ENCODE peak calls at places on chromosomes 16 and 17, in six cellular contexts. O is substantia nigra, K is myocyte, D is SW480, V is cardiac septum, B is iris pigment epithelial cell. U is an unnamed sample.

GRCh38 chr17:31525801-31526549 is 134.5 kb downstream of the RAB11FIP4 start:
- DNase-seq in O (no peak), K (peak; percentile 33), D (no peak), V (no peak), B (no peak), U (peak; percentile 37)

GRCh38 chr17:1179635-1180433 is at the start of gene ABR:
- DNase-seq in O (peak; percentile 50), K (no peak), D (peak; percentile 34), V (no peak), B (peak; percentile 32), U (no peak)

GRCh38 chr17:80030730-80031410 is 4.8 kb downstream of the TBC1D16 start:
- DNase-seq in O (no peak), K (no peak), D (no peak), V (no peak), B (no peak), U (peak; percentile 80)

GRCh38 chr17:31533546-31534155 is 142.2 kb downstream of the RAB11FIP4 start:
- DNase-seq in O (no peak), K (peak; percentile 75), D (peak; percentile 80), V (no peak), B (peak; percentile 82), U (peak; percentile 49)

GRCh38 chr17:4710693-4711634 is 532 bp downstream of the ARRB2 start:
- DNase-seq in O (no peak), K (no peak), D (no peak), V (peak; percentile 84), B (no peak), U (no peak)

GRCh38 chr17:76266244-76266938 is 1.2 kb downstream of the UBALD2 start:
- DNase-seq in O (no peak), K (peak; percentile 30), D (no peak), V (no peak), B (peak; percentile 45), U (no peak)

GRCh38 chr17:72714357-72714966 is 378.0 kb downstream of the SLC39A11 start:
- DNase-seq in O (no peak), K (no peak), D (no peak), V (no peak), B (no peak), U (no peak)

GRCh38 chr17:73432624-73433190 is 120.9 kb upstream of the CDC42EP4 start:
- DNase-seq in O (no peak), K (no peak), D (no peak), V (no peak), B (no peak), U (no peak)

GRCh38 chr17:27340990-27341595 is 47.2 kb downstream of the WSB1 start:
- DNase-seq in O (no peak), K (no peak), D (no peak), V (no peak), B (no peak), U (no peak)

GRCh38 chr16:27222499-27223225 is 19.3 kb downstream of the KDM8 start:
- DNase-seq in O (no peak), K (peak; percentile 98), D (no peak), V (no peak), B (peak; percentile 19), U (no peak)

GRCh38 chr16:56970934-56971767 is 9.4 kb downstream of the CETP start:
- DNase-seq in O (no peak), K (peak; percentile 47), D (no peak), V (no peak), B (no peak), U (no peak)

GRCh38 chr17:969767-970387 is 9.7 kb downstream of the NXN start:
- DNase-seq in O (no peak), K (no peak), D (no peak), V (no peak), B (peak; percentile 67), U (no peak)

GRCh38 chr17:38564869-38565268 is 40.9 kb downstream of the SRCIN1 start:
- DNase-seq in O (peak; percentile 55), K (no peak), D (no peak), V (no peak), B (no peak), U (no peak)

GRCh38 chr17:83133302-83134121 is 54.1 kb downstream of the METRNL start:
- DNase-seq in O (no peak), K (no peak), D (no peak), V (peak; percentile 56), B (no peak), U (no peak)

GRCh38 chr16:87580855-87581261 is 21.4 kb upstream of the JPH3 start:
- DNase-seq in O (no peak), K (peak; percentile 24), D (peak; percentile 61), V (no peak), B (peak; percentile 71), U (no peak)

GRCh38 chr17:17778308-17779014 is 58.3 kb downstream of the SREBF1 start:
- DNase-seq in O (peak; percentile 72), K (peak; percentile 26), D (no peak), V (peak; percentile 85), B (no peak), U (no peak)

GRCh38 chr16:55283776-55284717 is 40.0 kb upstream of the IRX6 start:
- DNase-seq in O (no peak), K (no peak), D (no peak), V (no peak), B (no peak), U (no peak)

GRCh38 chr16:29107299-29107698 is 122.4 kb downstream of the LAT start:
- DNase-seq in O (no peak), K (no peak), D (no peak), V (no peak), B (no peak), U (peak; percentile 69)

GRCh38 chr16:85335584-85336492 is 223.6 kb upstream of the CIBAR2 start:
- DNase-seq in O (no peak), K (no peak), D (no peak), V (no peak), B (peak; percentile 73), U (no peak)

GRCh38 chr17:15944720-15945492 is at the start of gene ADORA2B:
- DNase-seq in O (peak; percentile 36), K (peak; percentile 79), D (peak; percentile 69), V (peak; percentile 82), B (peak; percentile 70), U (peak; percentile 76)

GRCh38 chr16:83899272-83899897 is 470 bp downstream of the MLYCD start:
- DNase-seq in O (peak; percentile 57), K (peak; percentile 65), D (peak; percentile 37), V (no peak), B (peak; percentile 81), U (peak; percentile 50)

GRCh38 chr17:49401971-49402491 is 12.7 kb downstream of the PHB1 start:
- DNase-seq in O (peak; percentile 59), K (no peak), D (no peak), V (no peak), B (no peak), U (no peak)

GRCh38 chr17:41697122-41697962 is 8.7 kb downstream of the EIF1 start:
- DNase-seq in O (peak; percentile 68), K (peak; percentile 88), D (no peak), V (no peak), B (peak; percentile 56), U (no peak)

GRCh38 chr16:66620419-66620775 is 15.9 kb downstream of the CMTM3 start:
- DNase-seq in O (no peak), K (no peak), D (no peak), V (peak; percentile 65), B (no peak), U (no peak)

GRCh38 chr17:18187816-18188761 is 4.5 kb downstream of the ALKBH5 start:
- DNase-seq in O (peak; percentile 6), K (peak; percentile 89), D (no peak), V (no peak), B (peak; percentile 47), U (no peak)

GRCh38 chr17:76562734-76563148 is 22.9 kb downstream of the PRCD start:
- DNase-seq in O (no peak), K (peak; percentile 80), D (no peak), V (no peak), B (peak; percentile 78), U (no peak)

GRCh38 chr17:33871720-33872535 is 383.2 kb upstream of the CCL2 start:
- DNase-seq in O (no peak), K (no peak), D (peak; percentile 91), V (no peak), B (no peak), U (no peak)

GRCh38 chr17:77311371-77311981 is 170.7 kb downstream of the SEC14L1 start:
- DNase-seq in O (no peak), K (no peak), D (no peak), V (no peak), B (no peak), U (no peak)

GRCh38 chr17:83193336-83194188 is 114.2 kb downstream of the METRNL start:
- DNase-seq in O (no peak), K (peak; percentile 92), D (peak; percentile 58), V (peak; percentile 78), B (no peak), U (no peak)

GRCh38 chr17:58232707-58233156 is 5.7 kb upstream of the LPO start:
- DNase-seq in O (peak; percentile 14), K (no peak), D (no peak), V (no peak), B (peak; percentile 94), U (no peak)

GRCh38 chr17:42667088-42667951 is 8.2 kb downstream of the TUBG2 start:
- DNase-seq in O (no peak), K (peak; percentile 96), D (peak; percentile 88), V (no peak), B (peak; percentile 75), U (peak; percentile 70)

GRCh38 chr17:13594762-13595697 is 6.7 kb downstream of the HS3ST3A1 start:
- DNase-seq in O (peak; percentile 54), K (peak; percentile 88), D (peak; percentile 66), V (no peak), B (peak; percentile 94), U (peak; percentile 77)

GRCh38 chr17:34820166-34820920 is 140.9 kb downstream of the CCT6B start:
- DNase-seq in O (no peak), K (no peak), D (no peak), V (no peak), B (no peak), U (no peak)

GRCh38 chr16:28180660-28181556 is 30.9 kb downstream of the XPO6 start:
- DNase-seq in O (no peak), K (no peak), D (no peak), V (no peak), B (peak; percentile 56), U (no peak)

U was measured in Calu3.